ENCODE peak calls at places on chromosomes 4 and X, in seven cellular contexts. V, Q, S, O, K, Y and P are unnamed samples.

GRCh38 chrX:39948564-39948963 is 149.2 kb downstream of the BCOR start:
- DNase-seq in O (no peak), V (no peak), S (no peak), K (no peak), Y (no peak), Q (no peak), P (no peak)

GRCh38 chrX:105635794-105636193 is 186.5 kb upstream of the NRK start:
- DNase-seq in O (no peak), Q (no peak), Y (no peak), K (no peak), V (no peak), S (no peak), P (no peak)

GRCh38 chr4:148026022-148026421 is 294.1 kb downstream of the ARHGAP10 start:
- DNase-seq in V (no peak), S (no peak), O (no peak), Y (peak; percentile 97), Q (peak; percentile 27), K (peak; percentile 87), P (no peak)

GRCh38 chr4:140152015-140152703 is 1.8 kb downstream of the MAML3 start:
- DNase-seq in S (peak; percentile 57), Q (peak; percentile 21), V (peak; percentile 88), O (peak; percentile 77), Y (no peak), K (peak; percentile 48), P (no peak)

GRCh38 chrX:131944936-131945902 is 77.9 kb upstream of the STK26 start:
- DNase-seq in V (no peak), K (no peak), O (no peak), Q (no peak), Y (no peak), S (no peak), P (no peak)

GRCh38 chrX:42738552-42738951 is 39.4 kb downstream of the PPP1R2C start:
- DNase-seq in S (no peak), K (no peak), O (no peak), Y (no peak), Q (no peak), V (no peak), P (no peak)

GRCh38 chrX:15525664-15526416 is 25.2 kb downstream of the BMX start:
- DNase-seq in V (no peak), O (no peak), K (no peak), S (no peak), Q (no peak), Y (no peak), P (no peak)

GRCh38 chr4:41346306-41347061 is 89.8 kb downstream of the UCHL1 start:
- DNase-seq in S (no peak), Q (peak; percentile 5), V (no peak), O (no peak), Y (no peak), K (peak; percentile 28), P (no peak)

GRCh38 chr4:109325698-109326097 is 23.2 kb upstream of the COL25A1 start:
- DNase-seq in Y (no peak), S (no peak), O (no peak), Q (no peak), K (no peak), V (no peak), P (no peak)

GRCh38 chrX:2650865-2651264 is 40.2 kb upstream of the CD99 start:
- DNase-seq in O (no peak), Y (no peak), Q (no peak), S (no peak), V (no peak), K (peak; percentile 46), P (no peak)